ENCODE peak calls at places on chromosomes 7 and 10, in four cellular contexts. One of them, this sample, is unnamed. For H3K4me1, the result is how much of the 10 kb centered on the place peaks cover.

GRCh38 chr7:73774923-73775322 is 4.9 kb upstream of the CLDN3 start:
- DNase-seq in K562: peak
- DNase-seq in A549: peak
- DNase-seq in HepG2: no peak
- DNase-seq in this sample: no peak

GRCh38 chr10:113493943-113494342 is 58.9 kb upstream of the HABP2 start:
- DNase-seq in K562: no peak
- DNase-seq in A549: peak
- DNase-seq in HepG2: no peak
- DNase-seq in this sample: no peak

GRCh38 chr10:29687411-29688160 is 52.8 kb upstream of the SVIL start:
- DNase-seq in K562: no peak
- DNase-seq in A549: no peak
- DNase-seq in HepG2: no peak
- DNase-seq in this sample: no peak

GRCh38 chr10:5014936-5015335 is 11.3 kb upstream of the AKR1C2 start:
- DNase-seq in K562: peak
- DNase-seq in A549: peak
- DNase-seq in HepG2: peak
- DNase-seq in this sample: no peak

GRCh38 chr10:89773081-89773480 is 71.7 kb downstream of the KIF20B start:
- DNase-seq in K562: no peak
- DNase-seq in A549: no peak
- DNase-seq in HepG2: no peak
- DNase-seq in this sample: no peak

GRCh38 chr7:157474685-157475084 is 137.9 kb downstream of the DNAJB6 start:
- DNase-seq in K562: peak
- DNase-seq in A549: peak
- DNase-seq in HepG2: peak
- DNase-seq in this sample: no peak

GRCh38 chr7:30247546-30248386 is 36.6 kb upstream of the ZNRF2 start:
- DNase-seq in K562: no peak
- DNase-seq in A549: no peak
- DNase-seq in HepG2: no peak
- DNase-seq in this sample: no peak

GRCh38 chr7:86926732-86927131 is 132.7 kb downstream of the ELAPOR2 start:
- DNase-seq in K562: peak
- DNase-seq in A549: peak
- DNase-seq in HepG2: peak
- DNase-seq in this sample: no peak

GRCh38 chr7:140623995-140624902 is 16.4 kb downstream of the DENND2A start:
- DNase-seq in K562: no peak
- DNase-seq in A549: no peak
- DNase-seq in HepG2: no peak
- DNase-seq in this sample: no peak

GRCh38 chr7:115748123-115748738 is 282.3 kb downstream of the TFEC start:
- DNase-seq in K562: no peak
- DNase-seq in A549: peak
- DNase-seq in HepG2: peak
- DNase-seq in this sample: no peak

GRCh38 chr7:97770845-97771244 is 39.0 kb downstream of the TAC1 start:
- DNase-seq in K562: no peak
- DNase-seq in A549: peak
- DNase-seq in HepG2: no peak
- DNase-seq in this sample: no peak

GRCh38 chr7:68994841-68995240 is 603.4 kb upstream of the AUTS2 start:
- DNase-seq in K562: no peak
- DNase-seq in A549: no peak
- DNase-seq in HepG2: no peak
- DNase-seq in this sample: no peak

GRCh38 chr7:69002416-69002815 is 595.9 kb upstream of the AUTS2 start:
- DNase-seq in K562: no peak
- DNase-seq in A549: peak
- DNase-seq in HepG2: no peak
- DNase-seq in this sample: no peak

GRCh38 chr7:68998136-68998535 is 600.1 kb upstream of the AUTS2 start:
- DNase-seq in K562: no peak
- DNase-seq in A549: no peak
- DNase-seq in HepG2: no peak
- DNase-seq in this sample: no peak
- H3K4me1 ChIP-seq in K562: under half
- H3K4me1 ChIP-seq in A549: under half
- H3K4me1 ChIP-seq in HepG2: under half
- H3K4me1 ChIP-seq in this sample: under half

DNA sequence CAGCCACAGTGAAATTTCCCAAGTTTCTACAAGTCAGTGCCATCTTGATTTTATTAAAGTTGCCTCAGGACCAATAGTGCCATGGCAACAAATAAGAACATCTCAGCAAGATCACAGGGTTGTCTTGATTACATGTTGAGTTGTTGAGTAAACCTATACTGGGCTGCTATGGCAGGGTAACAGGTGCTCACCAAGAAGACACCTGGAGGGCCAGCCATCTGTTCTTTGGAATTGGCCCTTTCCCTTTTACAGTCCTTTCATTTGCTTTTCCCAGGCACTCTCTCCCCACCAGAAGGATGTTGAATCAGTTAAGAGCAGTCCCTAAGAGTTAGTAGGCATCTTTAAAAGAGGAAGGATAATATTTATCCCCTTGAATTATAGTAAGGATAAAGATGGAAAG is 582.0 kb downstream of the TNS3 start:
- DNase-seq in K562: no peak
- DNase-seq in A549: no peak
- DNase-seq in HepG2: no peak
- DNase-seq in this sample: no peak
- TF ChIP-seq CHD4 in K562: no peak
- TF ChIP-seq CHD4 in A549: no peak
- TF ChIP-seq CHD4 in HepG2: no peak
- TF ChIP-seq CHD4 in this sample: no peak

GRCh38 chr10:129846991-129847391 is 117.1 kb downstream of the EBF3 start:
- DNase-seq in K562: no peak
- DNase-seq in A549: no peak
- DNase-seq in HepG2: no peak
- DNase-seq in this sample: no peak

GRCh38 chr10:129849452-129849750 is 114.7 kb downstream of the EBF3 start:
- DNase-seq in K562: no peak
- DNase-seq in A549: no peak
- DNase-seq in HepG2: no peak
- DNase-seq in this sample: no peak

GRCh38 chr10:129849853-129850252 is 114.2 kb downstream of the EBF3 start:
- DNase-seq in K562: no peak
- DNase-seq in A549: no peak
- DNase-seq in HepG2: no peak
- DNase-seq in this sample: no peak

GRCh38 chr10:129848084-129848483 is 116.0 kb downstream of the EBF3 start:
- DNase-seq in K562: no peak
- DNase-seq in A549: no peak
- DNase-seq in HepG2: no peak
- DNase-seq in this sample: no peak

GRCh38 chr10:129848571-129849451 is 115.3 kb downstream of the EBF3 start:
- DNase-seq in K562: no peak
- DNase-seq in A549: no peak
- DNase-seq in HepG2: no peak
- DNase-seq in this sample: no peak
- H3K4me1 ChIP-seq in K562: under half
- H3K4me1 ChIP-seq in A549: under half
- H3K4me1 ChIP-seq in HepG2: under half
- H3K4me1 ChIP-seq in this sample: under half

GRCh38 chr10:102702742-102703141 is 11.5 kb downstream of the ARL3 start:
- DNase-seq in K562: no peak
- DNase-seq in A549: no peak
- DNase-seq in HepG2: no peak
- DNase-seq in this sample: no peak
- TF ChIP-seq CHD4 in K562: no peak
- TF ChIP-seq CHD4 in A549: no peak
- TF ChIP-seq CHD4 in HepG2: no peak
- TF ChIP-seq CHD4 in this sample: no peak

This sample was measured in GM12878.